ENCODE peak calls at places on chromosomes 11 and 22, in four cellular contexts. N, K, O and L are unnamed samples.

GRCh38 chr11:63945482-63946163 is 6.8 kb downstream of the NAA40 start:
- DNase-seq in O (peak), N (peak), K (peak), L (peak)

GRCh38 chr11:2577071-2578005 is 122.5 kb downstream of the KCNQ1OT1 start:
- DNase-seq in N (no peak), O (no peak), K (no peak), L (no peak)

GRCh38 chr11:56396047-56396446 is 16.4 kb upstream of the OR5AL1 start:
- DNase-seq in N (no peak), O (no peak), K (no peak), L (no peak)

GRCh38 chr11:73854680-73855079 is 22.0 kb downstream of the COA4 start:
- DNase-seq in O (no peak), N (no peak), K (peak), L (peak)

GRCh38 chr11:118370774-118371173 is 11.4 kb downstream of the UBE4A start:
- DNase-seq in K (no peak), N (no peak), O (no peak), L (no peak)

GRCh38 chr22:26975865-26976264 is 318.5 kb downstream of the MIAT start:
- DNase-seq in N (no peak), K (no peak), O (no peak), L (no peak)

GRCh38 chr11:69972351-69972802 is 105.7 kb upstream of the ANO1 start:
- DNase-seq in O (no peak), K (no peak), N (peak), L (no peak)

GRCh38 chr11:116852261-116853125 is 15.1 kb upstream of the APOA1 start:
- DNase-seq in K (peak), N (peak), O (no peak), L (peak)

GRCh38 chr22:46009730-46010129 is 32.8 kb upstream of the WNT7B start:
- DNase-seq in O (no peak), K (no peak), N (no peak), L (no peak)

GRCh38 chr22:38465673-38466490 is 2.0 kb upstream of the KDELR3 start:
- DNase-seq in O (no peak), N (no peak), K (no peak), L (no peak)

GRCh38 chr22:22855617-22856308 is 31.9 kb upstream of the IGLL5 start:
- DNase-seq in K (peak), N (peak), O (no peak), L (no peak)

GRCh38 chr11:76770642-76771445 is 12.3 kb upstream of the TSKU start:
- DNase-seq in O (peak), N (peak), K (peak), L (peak)

GRCh38 chr22:38222797-38223119 is 21.0 kb downstream of the MAFF start:
- DNase-seq in K (no peak), O (no peak), N (no peak), L (no peak)

GRCh38 chr22:29799217-29799680 is 32.1 kb downstream of the UQCR10 start:
- DNase-seq in K (peak), N (no peak), O (peak), L (peak)

GRCh38 chr22:43880743-43881055 is 11.1 kb downstream of the PNPLA5 start:
- DNase-seq in K (no peak), O (no peak), N (no peak), L (no peak)

GRCh38 chr22:36641902-36642640 is 61.5 kb downstream of the CACNG2 start:
- DNase-seq in N (no peak), K (peak), O (no peak), L (peak)

GRCh38 chr11:10328314-10329090 is 23.6 kb downstream of the ADM start:
- DNase-seq in O (no peak), N (no peak), K (peak), L (peak)

GRCh38 chr11:130650456-130651068 is 202.1 kb downstream of the ADAMTS15 start:
- DNase-seq in N (no peak), O (no peak), K (peak), L (peak)

GRCh38 chr11:57599381-57599780 is 1.9 kb downstream of the SERPING1 start:
- DNase-seq in N (no peak), K (peak), O (no peak), L (peak)

GRCh38 chr11:34358666-34359547 is 1.1 kb upstream of the ABTB2 start:
- DNase-seq in N (peak), K (peak), O (peak), L (peak)

GRCh38 chr11:75673977-75674582 is 5.2 kb upstream of the MAP6 start:
- DNase-seq in N (peak), O (no peak), K (peak), L (peak)

GRCh38 chr11:62025429-62026105 is 58.1 kb upstream of the FTH1 start:
- DNase-seq in O (peak), K (peak), N (peak), L (peak)

GRCh38 chr22:44630826-44631225 is 71.2 kb upstream of the PRR5 start:
- DNase-seq in N (no peak), K (no peak), O (no peak), L (no peak)

GRCh38 chr22:45876136-45877035 is 100.6 kb downstream of the WNT7B start:
- DNase-seq in K (no peak), N (no peak), O (no peak), L (no peak)